ENCODE peak calls at places on chromosomes 4 and X, in nine cellular contexts. K is T follicular helper cell; V is OCI-LY7; R is Caki2; S is CD14-positive monocyte; Y is central memory CD4-positive, alpha-beta T cell; Z is non-pigmented ciliary epithelial cell; X is dermis microvascular lymphatic vessel endothelial cell; W is Ammon's horn. A is an unnamed sample.

GRCh38 chr4:112231779-112232713 is at the start of gene AP1AR:
- DNase-seq in K (peak), V (peak), R (peak), S (peak), Y (peak), Z (no peak), X (peak), W (peak), A (peak)

GRCh38 chrX:135330709-135331108 is 21.4 kb downstream of the ETDC start:
- DNase-seq in K (no peak), V (no peak), R (no peak), S (no peak), Y (no peak), Z (no peak), X (no peak), W (no peak), A (no peak)

GRCh38 chrX:153411255-153411987 is at the start of gene ZFP92:
- DNase-seq in K (no peak), V (no peak), R (no peak), S (peak), Y (peak), Z (no peak), X (no peak), W (peak), A (peak)

GRCh38 chr4:180058731-180059215 is 2184.4 kb upstream of the TENM3 start:
- DNase-seq in K (no peak), V (no peak), R (peak), S (no peak), Y (no peak), Z (no peak), X (peak), W (peak), A (no peak)

GRCh38 chr4:118141240-118141639 is 107.0 kb downstream of the NDST3 start:
- DNase-seq in K (no peak), V (no peak), R (no peak), S (no peak), Y (no peak), Z (no peak), X (peak), W (no peak), A (no peak)

GRCh38 chrX:65871671-65872311 is 168.1 kb downstream of the VSIG4 start:
- DNase-seq in K (no peak), V (peak), R (peak), S (no peak), Y (no peak), Z (no peak), X (peak), W (no peak), A (no peak)

GRCh38 chr4:2186133-2186864 is 55.6 kb downstream of the HAUS3 start:
- DNase-seq in K (no peak), V (peak), R (no peak), S (no peak), Y (no peak), Z (no peak), X (peak), W (no peak), A (no peak)

GRCh38 chr4:48194986-48195773 is 61.1 kb upstream of the TXK start:
- DNase-seq in K (no peak), V (no peak), R (peak), S (no peak), Y (no peak), Z (no peak), X (peak), W (no peak), A (no peak)

GRCh38 chr4:146379744-146380143 is 142.0 kb downstream of the SLC10A7 start:
- DNase-seq in K (no peak), V (no peak), R (no peak), S (no peak), Y (no peak), Z (peak), X (no peak), W (no peak), A (no peak)

GRCh38 chr4:16896871-16897270 is 1.6 kb downstream of the LDB2 start:
- DNase-seq in K (no peak), V (no peak), R (no peak), S (no peak), Y (no peak), Z (no peak), X (peak), W (no peak), A (no peak)

GRCh38 chr4:163392328-163392727 is 48.6 kb downstream of the NPY5R start:
- DNase-seq in K (no peak), V (no peak), R (no peak), S (no peak), Y (no peak), Z (no peak), X (no peak), W (no peak), A (no peak)

GRCh38 chrX:27863813-27864212 is 56.0 kb downstream of the MAGEB10 start:
- DNase-seq in K (no peak), V (no peak), R (no peak), S (no peak), Y (no peak), Z (no peak), X (no peak), W (no peak), A (no peak)

GRCh38 chrX:123081766-123082165 is 102.3 kb upstream of the GRIA3 start:
- DNase-seq in K (no peak), V (no peak), R (no peak), S (no peak), Y (no peak), Z (no peak), X (no peak), W (no peak), A (no peak)

GRCh38 chr4:14581741-14582140 is 420.5 kb upstream of the CPEB2 start:
- DNase-seq in K (no peak), V (no peak), R (no peak), S (no peak), Y (no peak), Z (no peak), X (no peak), W (no peak), A (no peak)

GRCh38 chr4:167606551-167606950 is 372.3 kb upstream of the SPOCK3 start:
- DNase-seq in K (no peak), V (no peak), R (no peak), S (no peak), Y (no peak), Z (no peak), X (no peak), W (no peak), A (no peak)

GRCh38 chrX:9911479-9911878 is 55.7 kb upstream of the CLDN34 start:
- DNase-seq in K (no peak), V (no peak), R (no peak), S (no peak), Y (no peak), Z (no peak), X (peak), W (no peak), A (no peak)

GRCh38 chr4:41145571-41146078 is 68.7 kb downstream of the APBB2 start:
- DNase-seq in K (no peak), V (peak), R (no peak), S (no peak), Y (no peak), Z (no peak), X (no peak), W (peak), A (no peak)

GRCh38 chrX:74293343-74293946 is 10.5 kb upstream of the ZCCHC13 start:
- DNase-seq in K (peak), V (no peak), R (peak), S (peak), Y (peak), Z (peak), X (peak), W (peak), A (peak)

GRCh38 chr4:57023104-57023503 is 44.4 kb downstream of the POLR2B start:
- DNase-seq in K (no peak), V (no peak), R (no peak), S (no peak), Y (no peak), Z (peak), X (peak), W (no peak), A (no peak)

GRCh38 chr4:39154009-39154408 is 28.3 kb upstream of the WDR19 start:
- DNase-seq in K (no peak), V (no peak), R (no peak), S (no peak), Y (no peak), Z (no peak), X (no peak), W (no peak), A (no peak)

GRCh38 chrX:94721386-94721785 is 1047.4 kb downstream of the FAM133A start:
- DNase-seq in K (no peak), V (no peak), R (no peak), S (no peak), Y (no peak), Z (no peak), X (no peak), W (no peak), A (no peak)

A was measured in stimulated activated naive CD4-positive, alpha-beta T cell treated with Interleukin-2 at 50 U/mL for 16 hours.